ENCODE peak calls at places on chromosomes 16 and 17, in nine cellular contexts. B is naive thymus-derived CD4-positive, alpha-beta T cell; G is neural progenitor cell; Z is cardiac muscle cell; U is A549; J is heart left ventricle; S is pancreas; M is CD8-positive, alpha-beta T cell; X is right lobe of liver. D is an unnamed sample.
A peak's percentile ranks its signal among the peaks of the same experiment; 100 is the strongest.

GRCh38 chr17:80586464-80587228 is 42.0 kb downstream of the RPTOR start:
- DNase-seq in Z (no peak), S (peak; percentile 23), M (no peak), B (no peak), U (no peak), G (no peak), J (no peak), X (no peak), D (peak; percentile 46)

GRCh38 chr17:82978765-82979349 is 100.6 kb upstream of the METRNL start:
- DNase-seq in J (no peak), G (no peak), B (peak; percentile 28), S (no peak), U (no peak), M (no peak), Z (no peak), X (peak; percentile 41), D (no peak)

GRCh38 chr16:84357191-84357651 is 11.1 kb upstream of the ATP2C2 start:
- DNase-seq in B (no peak), Z (no peak), G (no peak), J (no peak), U (no peak), S (no peak), M (no peak), X (no peak), D (no peak)

GRCh38 chr16:22206847-22207714 is 1.0 kb downstream of the EEF2K start:
- DNase-seq in M (peak; percentile 35), J (peak; percentile 85), B (peak; percentile 20), Z (peak; percentile 46), U (peak; percentile 33), G (peak; percentile 52), X (peak; percentile 88), S (peak; percentile 85), D (peak; percentile 83)

GRCh38 chr16:83839561-83839960 is 31.8 kb downstream of the HSBP1 start:
- DNase-seq in Z (no peak), U (no peak), G (no peak), M (no peak), B (no peak), S (no peak), X (no peak), J (no peak), D (no peak)

GRCh38 chr16:72905581-72905980 is 142.3 kb downstream of the ZFHX3 start:
- DNase-seq in J (no peak), G (no peak), S (no peak), U (no peak), X (no peak), M (no peak), B (no peak), Z (no peak), D (no peak)

GRCh38 chr17:21194688-21195087 is 19.3 kb downstream of the TMEM11 start:
- DNase-seq in Z (no peak), U (no peak), S (no peak), M (no peak), X (no peak), G (no peak), J (peak; percentile 65), B (no peak), D (no peak)

GRCh38 chr16:72902276-72902675 is 145.7 kb downstream of the ZFHX3 start:
- DNase-seq in G (no peak), M (no peak), S (no peak), J (no peak), Z (no peak), X (no peak), U (no peak), B (no peak), D (no peak)

GRCh38 chr17:29251184-29251583 is 4.5 kb downstream of the CRYBA1 start:
- DNase-seq in S (no peak), X (no peak), G (no peak), J (no peak), Z (no peak), U (no peak), M (no peak), B (no peak), D (no peak)

GRCh38 chr17:29248845-29249244 is 2.2 kb downstream of the CRYBA1 start:
- DNase-seq in X (no peak), B (no peak), J (no peak), M (no peak), G (no peak), U (no peak), S (no peak), Z (no peak), D (no peak)

GRCh38 chr17:29253037-29253436 is 6.4 kb downstream of the CRYBA1 start:
- DNase-seq in B (no peak), X (no peak), J (no peak), G (no peak), S (no peak), U (no peak), Z (no peak), M (no peak), D (no peak)

GRCh38 chr17:29251969-29252866 is 5.6 kb downstream of the CRYBA1 start:
- DNase-seq in B (no peak), S (no peak), J (no peak), U (peak; percentile 63), G (peak; percentile 45), Z (peak; percentile 48), X (no peak), M (no peak), D (no peak)

GRCh38 chr17:29250666-29251065 is 4.0 kb downstream of the CRYBA1 start:
- DNase-seq in B (no peak), J (no peak), S (no peak), M (no peak), Z (no peak), X (no peak), G (no peak), U (no peak), D (no peak)
- H3K27ac ChIP-seq in B (no peak overlapping the region), J (no peak overlapping the region), S (no peak overlapping the region), M (no peak overlapping the region), Z (no peak overlapping the region), X (no peak overlapping the region), G (no peak overlapping the region), U (no peak overlapping the region), D (no peak overlapping the region)

GRCh38 chr17:43366809-43367587 is 31.8 kb upstream of the ARL4D start:
- DNase-seq in J (no peak), U (no peak), X (no peak), G (no peak), Z (no peak), S (no peak), M (no peak), B (no peak), D (no peak)
- H3K4me3 ChIP-seq in J (no peak overlapping the region), U (peak overlapping the region; percentile 2), X (no peak overlapping the region), G (no peak overlapping the region), Z (no peak overlapping the region), S (no peak overlapping the region), M (no peak overlapping the region), B (peak overlapping the region; percentile 75), D (peak overlapping the region; percentile 53)

DNA sequence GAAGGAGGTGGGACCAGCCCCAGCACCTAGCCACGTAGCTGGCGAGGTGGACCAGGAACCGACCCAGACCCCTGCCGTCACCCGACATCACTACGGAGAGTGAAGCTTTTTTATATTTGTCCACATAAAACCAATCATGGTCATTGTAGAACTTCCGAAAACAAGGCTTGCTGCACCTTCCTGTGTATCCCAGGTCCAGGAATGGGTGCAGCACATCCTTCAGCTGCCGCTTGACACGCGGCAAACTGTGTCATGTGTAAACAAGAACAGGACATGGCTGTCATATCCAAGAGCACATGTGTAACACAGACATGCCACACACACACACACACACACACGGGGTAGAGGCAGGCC is 1.4 kb downstream of the HBQ1 start:
- DNase-seq in U (no peak), B (no peak), S (no peak), M (no peak), J (no peak), Z (no peak), G (no peak), X (no peak), D (no peak)
- H3K27ac ChIP-seq in U (no peak overlapping the region), B (no peak overlapping the region), S (no peak overlapping the region), M (no peak overlapping the region), J (no peak overlapping the region), Z (no peak overlapping the region), G (no peak overlapping the region), X (no peak overlapping the region), D (no peak overlapping the region)

GRCh38 chr16:74448990-74449389 is 27.7 kb upstream of the CLEC18B start:
- DNase-seq in J (peak; percentile 83), B (no peak), X (peak; percentile 61), U (peak; percentile 59), S (peak; percentile 37), Z (no peak), M (no peak), G (no peak), D (peak; percentile 74)
- H3K4me3 ChIP-seq in J (no peak overlapping the region), B (no peak overlapping the region), X (no peak overlapping the region), U (no peak overlapping the region), S (no peak overlapping the region), Z (no peak overlapping the region), M (no peak overlapping the region), G (no peak overlapping the region), D (no peak overlapping the region)

DNA sequence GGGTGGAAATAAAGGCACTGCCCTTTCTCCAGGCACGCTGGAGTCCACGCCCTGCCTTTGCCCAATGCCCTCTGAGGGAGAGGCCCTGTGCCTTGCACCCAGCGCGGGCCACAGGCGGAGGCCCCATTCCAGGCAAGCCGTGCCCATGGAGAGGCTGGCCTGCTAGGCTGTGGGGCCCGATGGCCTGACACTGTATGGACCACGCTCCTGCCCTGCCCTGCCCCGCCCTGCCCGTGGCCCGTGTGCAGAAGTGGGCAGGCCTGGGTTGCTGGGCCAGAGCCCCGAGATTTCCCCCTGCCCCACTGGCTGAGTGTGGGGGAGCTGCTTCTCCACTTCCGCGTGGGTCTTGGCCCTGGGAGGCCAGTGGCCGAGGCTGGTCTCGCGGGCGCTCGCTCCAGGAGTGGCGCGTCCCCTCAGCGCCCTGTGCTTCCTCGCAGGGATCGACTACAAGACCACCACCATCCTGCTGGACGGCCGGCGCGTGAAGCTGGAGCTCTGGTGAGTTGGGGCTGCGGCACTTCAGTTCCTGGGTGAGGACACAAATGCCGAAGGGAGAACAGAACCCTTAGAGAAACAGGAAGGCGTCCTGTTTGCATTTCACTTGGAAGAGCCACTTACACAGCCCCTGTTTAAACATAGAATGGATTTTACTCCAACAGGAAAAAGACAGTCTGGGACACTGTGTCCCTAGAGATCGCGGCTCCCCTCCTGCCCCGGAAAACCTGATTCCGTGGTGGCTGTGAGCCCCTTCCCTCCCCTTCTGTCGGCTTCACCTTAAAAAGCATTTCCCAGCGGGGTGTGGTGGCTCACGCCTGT is 13.8 kb upstream of the WFIKKN1 start:
- DNase-seq in J (no peak), S (no peak), B (no peak), Z (no peak), G (no peak), X (no peak), M (no peak), U (no peak), D (peak; percentile 87)
- H3K27ac ChIP-seq in J (no peak overlapping the region), S (no peak overlapping the region), B (no peak overlapping the region), Z (no peak overlapping the region), G (no peak overlapping the region), X (no peak overlapping the region), M (no peak overlapping the region), U (no peak overlapping the region), D (peak overlapping the region; percentile 80)